ENCODE peak calls at places on chromosomes 6 and 20, in ten cellular contexts. B, Q, G, P, Y, Z, L, F, O and W are unnamed samples.

GRCh38 chr20:61437280-61438206 is 185.5 kb downstream of the CDH4 start:
- DNase-seq in F (no peak), L (no peak), O (no peak), B (peak), Y (no peak), G (no peak), P (peak), Q (no peak), Z (no peak), W (no peak)

GRCh38 chr6:90492798-90493197 is 94.1 kb downstream of the MAP3K7 start:
- DNase-seq in F (no peak), Z (no peak), Q (no peak), B (no peak), Y (no peak), O (no peak), G (no peak), L (no peak), P (no peak), W (no peak)

GRCh38 chr20:22862645-22863230 is 172.4 kb upstream of the SSTR4 start:
- DNase-seq in G (no peak), L (no peak), P (no peak), Q (no peak), O (no peak), F (no peak), Z (no peak), Y (no peak), B (peak), W (no peak)

GRCh38 chr6:3616565-3617176 is 134.8 kb downstream of the PXDC1 start:
- DNase-seq in Z (no peak), L (no peak), F (no peak), O (no peak), P (no peak), Y (no peak), G (no peak), B (no peak), Q (no peak), W (no peak)

GRCh38 chr6:20402181-20403079 is 751 bp downstream of the E2F3 start:
- DNase-seq in P (peak), B (peak), O (peak), L (peak), F (peak), Q (peak), Z (peak), G (peak), Y (peak), W (peak)

GRCh38 chr6:24125980-24126379 is at the start of gene NRSN1:
- DNase-seq in L (no peak), P (no peak), O (no peak), Q (no peak), Y (no peak), B (peak), Z (no peak), F (no peak), G (no peak), W (peak)

GRCh38 chr6:71248306-71248705 is 40.3 kb upstream of the OGFRL1 start:
- DNase-seq in Z (no peak), O (no peak), G (no peak), L (no peak), F (no peak), P (peak), Q (no peak), B (peak), Y (no peak), W (no peak)

GRCh38 chr20:60104980-60105379 is 146.8 kb downstream of the CDH26 start:
- DNase-seq in G (no peak), L (no peak), Z (no peak), P (no peak), B (peak), O (no peak), F (no peak), Y (no peak), Q (no peak), W (no peak)

GRCh38 chr20:3068986-3069900 is 2.2 kb upstream of the OXT start:
- DNase-seq in F (no peak), G (no peak), O (no peak), Z (no peak), Y (peak), L (no peak), Q (peak), B (peak), P (no peak), W (peak)

GRCh38 chr6:39836621-39837020 is 44.4 kb downstream of the DAAM2 start:
- DNase-seq in Y (no peak), Q (no peak), L (no peak), P (no peak), O (no peak), B (no peak), F (no peak), Z (no peak), G (no peak), W (no peak)

GRCh38 chr6:89792881-89793280 is 26.7 kb downstream of the MDN1 start:
- DNase-seq in Y (no peak), L (peak), O (peak), G (no peak), B (peak), P (peak), Z (no peak), Q (no peak), F (peak), W (peak)

GRCh38 chr6:117451607-117452164 is 25.9 kb upstream of the ROS1 start:
- DNase-seq in G (no peak), O (no peak), P (no peak), F (no peak), Y (no peak), Z (no peak), B (no peak), L (no peak), Q (no peak), W (no peak)

GRCh38 chr6:34679552-34680255 is 16.9 kb downstream of the ILRUN start:
- DNase-seq in F (no peak), B (no peak), P (no peak), Z (no peak), Q (no peak), L (no peak), O (no peak), Y (no peak), G (no peak), W (no peak)

GRCh38 chr6:44237021-44237812 is 9.7 kb upstream of the HSP90AB1 start:
- DNase-seq in L (peak), P (peak), O (peak), Y (peak), G (peak), Z (peak), F (peak), B (peak), Q (no peak), W (peak)

GRCh38 chr6:120302041-120302440 is 952.5 kb upstream of the MAN1A1 start:
- DNase-seq in P (no peak), F (no peak), Z (no peak), L (no peak), B (no peak), Y (no peak), Q (no peak), O (no peak), G (no peak), W (no peak)